ENCODE peak calls at places on chromosomes 16 and 17, in four cellular contexts. L is H9, Y is mesendoderm, F is H1. K is an unnamed sample.

GRCh38 chr16:12110361-12111107 is 134.0 kb downstream of the SNX29 start:
- DNase-seq in L (no peak), Y (no peak), F (no peak), K (no peak)

GRCh38 chr16:73713817-73714495 is 582.7 kb upstream of the PSMD7 start:
- DNase-seq in L (peak; percentile 60), Y (peak; percentile 72), F (no peak), K (peak; percentile 4)

GRCh38 chr17:29622337-29623282 is at the start of gene CORO6:
- DNase-seq in L (peak; percentile 92), Y (peak; percentile 79), F (no peak), K (peak; percentile 23)

GRCh38 chr17:280216-280615 is 72.4 kb downstream of the RPH3AL start:
- DNase-seq in L (no peak), Y (no peak), F (no peak), K (no peak)

GRCh38 chr16:48434653-48435318 is 49.6 kb upstream of the SIAH1 start:
- DNase-seq in L (no peak), Y (no peak), F (no peak), K (peak; percentile 80)

GRCh38 chr17:77288115-77288619 is 147.4 kb downstream of the SEC14L1 start:
- DNase-seq in L (no peak), Y (no peak), F (no peak), K (no peak)

GRCh38 chr17:78794399-78794798 is 12.3 kb upstream of the CYTH1 start:
- DNase-seq in L (no peak), Y (no peak), F (no peak), K (no peak)

GRCh38 chr17:69853533-69854262 is 221.3 kb upstream of the KCNJ16 start:
- DNase-seq in L (no peak), Y (no peak), F (no peak), K (no peak)

GRCh38 chr17:73478768-73479424 is 165.3 kb downstream of the SDK2 start:
- DNase-seq in L (peak; percentile 81), Y (peak; percentile 58), F (no peak), K (no peak)

GRCh38 chr16:57677622-57678369 is 9.7 kb downstream of the ADGRG3 start:
- DNase-seq in L (no peak), Y (no peak), F (no peak), K (no peak)

GRCh38 chr16:64121473-64121872 is 1000.4 kb downstream of the CDH11 start:
- DNase-seq in L (no peak), Y (no peak), F (no peak), K (peak; percentile 64)

GRCh38 chr17:81189670-81190530 is 23.9 kb upstream of the AATK start:
- DNase-seq in L (peak; percentile 58), Y (peak; percentile 21), F (no peak), K (no peak)

GRCh38 chr16:84593825-84594724 is 23.8 kb downstream of the COTL1 start:
- DNase-seq in L (peak; percentile 39), Y (no peak), F (no peak), K (no peak)

GRCh38 chr17:75840779-75841123 is 3.5 kb downstream of the UNC13D start:
- DNase-seq in L (no peak), Y (no peak), F (no peak), K (no peak)

GRCh38 chr17:82107341-82107860 is 9.4 kb upstream of the FASN start:
- DNase-seq in L (no peak), Y (peak; percentile 28), F (no peak), K (no peak)

GRCh38 chr16:70638814-70639792 is 7.3 kb upstream of the IL34 start:
- DNase-seq in L (no peak), Y (peak; percentile 44), F (no peak), K (peak; percentile 87)

GRCh38 chr17:79023886-79024771 is at the start of gene C1QTNF1:
- DNase-seq in L (peak; percentile 73), Y (peak; percentile 61), F (no peak), K (peak; percentile 38)

GRCh38 chr17:74098378-74099024 is 105.0 kb upstream of the RPL38 start:
- DNase-seq in L (no peak), Y (no peak), F (no peak), K (no peak)

GRCh38 chr17:44518032-44518431 is 14.8 kb upstream of the GPATCH8 start:
- DNase-seq in L (no peak), Y (no peak), F (no peak), K (peak; percentile 51)

GRCh38 chr16:66130296-66130910 is 236.1 kb upstream of the CDH5 start:
- DNase-seq in L (no peak), Y (peak; percentile 30), F (no peak), K (peak; percentile 92)
- H4K5ac ChIP-seq in L (no peak overlapping the region), Y (no peak overlapping the region), F (no peak overlapping the region), K (peak overlapping the region; percentile 93)

DNA sequence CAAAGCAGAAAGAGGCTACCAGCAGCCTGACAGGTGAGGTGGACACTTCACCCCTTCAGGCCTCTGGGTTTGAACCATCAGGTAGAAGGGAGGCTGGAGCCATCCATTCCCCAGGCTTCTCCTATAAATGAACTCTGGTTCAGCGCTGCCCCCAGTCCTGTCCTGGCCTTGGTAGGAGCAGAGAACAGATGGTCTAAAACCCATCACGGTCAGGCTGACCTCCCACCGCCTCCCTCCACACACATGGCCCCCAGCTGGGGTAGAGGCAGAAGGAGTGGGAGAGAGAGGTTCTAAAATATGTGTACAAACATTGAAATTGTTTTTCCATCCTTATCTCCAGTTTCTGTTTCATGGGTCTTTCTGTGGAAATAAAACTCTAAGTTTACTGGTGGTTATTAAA is 59.7 kb upstream of the DNAJA2 start:
- DNase-seq in L (no peak), Y (no peak), F (no peak), K (no peak)
- H4K5ac ChIP-seq in L (no peak overlapping the region), Y (no peak overlapping the region), F (no peak overlapping the region), K (no peak overlapping the region)

GRCh38 chr16:77304883-77305282 is 105.7 kb downstream of the SYCE1L start:
- DNase-seq in L (no peak), Y (no peak), F (no peak), K (no peak)

GRCh38 chr16:77302249-77302648 is 103.0 kb downstream of the SYCE1L start:
- DNase-seq in L (no peak), Y (no peak), F (no peak), K (no peak)

GRCh38 chr16:77304134-77304533 is 104.9 kb downstream of the SYCE1L start:
- DNase-seq in L (no peak), Y (no peak), F (no peak), K (no peak)

GRCh38 chr16:77300232-77300631 is 101.0 kb downstream of the SYCE1L start:
- DNase-seq in L (no peak), Y (no peak), F (no peak), K (no peak)

GRCh38 chr16:77302685-77303084 is 103.5 kb downstream of the SYCE1L start:
- DNase-seq in L (no peak), Y (no peak), F (no peak), K (no peak)
- H4K5ac ChIP-seq in L (no peak overlapping the region), Y (no peak overlapping the region), F (no peak overlapping the region), K (no peak overlapping the region)

GRCh38 chr16:2206780-2207433 is 1.7 kb downstream of the MLST8 start:
- DNase-seq in L (no peak), Y (peak; percentile 39), F (no peak), K (no peak)
- H4K5ac ChIP-seq in L (no peak overlapping the region), Y (no peak overlapping the region), F (no peak overlapping the region), K (no peak overlapping the region)

GRCh38 chr16:86953631-86954465 is 363.3 kb downstream of the C16orf95 start:
- DNase-seq in L (peak; percentile 55), Y (peak; percentile 74), F (no peak), K (no peak)

GRCh38 chr16:86959729-86960128 is 357.5 kb downstream of the C16orf95 start:
- DNase-seq in L (no peak), Y (no peak), F (no peak), K (no peak)

GRCh38 chr16:86959182-86959651 is 358.0 kb downstream of the C16orf95 start:
- DNase-seq in L (no peak), Y (no peak), F (no peak), K (no peak)

GRCh38 chr16:86955136-86955890 is 361.9 kb downstream of the C16orf95 start:
- DNase-seq in L (no peak), Y (no peak), F (no peak), K (no peak)

GRCh38 chr16:86956437-86956836 is 360.8 kb downstream of the C16orf95 start:
- DNase-seq in L (no peak), Y (no peak), F (no peak), K (no peak)
- H4K5ac ChIP-seq in L (no peak overlapping the region), Y (no peak overlapping the region), F (no peak overlapping the region), K (no peak overlapping the region)

DNA sequence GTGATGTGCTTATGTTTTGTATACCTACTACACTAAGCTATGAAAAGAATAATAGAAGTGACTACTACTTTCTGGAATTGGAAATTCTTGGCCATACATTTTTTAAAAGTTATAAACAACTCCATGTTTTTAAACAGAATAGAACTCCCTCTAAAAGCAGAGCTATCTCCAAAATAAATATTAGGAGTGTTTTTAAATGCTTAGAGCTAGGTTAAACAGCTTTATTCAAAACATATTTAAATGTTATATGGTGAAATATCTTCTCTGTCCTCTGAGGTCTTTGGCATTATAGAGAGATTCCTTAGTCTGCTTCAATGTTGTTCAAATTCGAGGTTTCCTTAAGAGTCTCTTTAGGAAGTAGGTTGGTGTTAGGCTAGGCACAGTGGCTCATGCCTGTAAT is 22.9 kb upstream of the PSMC5 start:
- DNase-seq in L (no peak), Y (no peak), F (no peak), K (no peak)
- H4K5ac ChIP-seq in L (no peak overlapping the region), Y (no peak overlapping the region), F (no peak overlapping the region), K (no peak overlapping the region)

GRCh38 chr16:78596996-78597422 is 497.6 kb downstream of the WWOX start:
- DNase-seq in L (no peak), Y (no peak), F (no peak), K (no peak)

GRCh38 chr16:78594191-78594590 is 494.7 kb downstream of the WWOX start:
- DNase-seq in L (no peak), Y (no peak), F (no peak), K (no peak)

GRCh38 chr16:78599271-78599670 is 499.8 kb downstream of the WWOX start:
- DNase-seq in L (no peak), Y (peak; percentile 17), F (no peak), K (no peak)

GRCh38 chr16:78598186-78598585 is 498.7 kb downstream of the WWOX start:
- DNase-seq in L (no peak), Y (no peak), F (no peak), K (no peak)

GRCh38 chr16:78596348-78596995 is 497.0 kb downstream of the WWOX start:
- DNase-seq in L (no peak), Y (no peak), F (no peak), K (no peak)
- H4K5ac ChIP-seq in L (no peak overlapping the region), Y (no peak overlapping the region), F (no peak overlapping the region), K (no peak overlapping the region)

K was measured in IMR-90.